ENCODE peak calls at places on chromosomes 4 and X, in seven cellular contexts. V is tibial nerve, B is body of pancreas, P is GM12878, O is breast epithelium, Q is spleen, W is suprapubic skin. J is an unnamed sample.

GRCh38 chrX:15988661-15989603 is 134.3 kb upstream of the AP1S2 start:
- DNase-seq in V (no peak), O (no peak), Q (no peak), P (no peak), B (no peak), W (no peak), J (no peak)

GRCh38 chr4:150297861-150298474 is 219.7 kb downstream of the DCLK2 start:
- DNase-seq in W (no peak), O (no peak), V (no peak), Q (no peak), P (peak; percentile 8), B (peak; percentile 55), J (no peak)

GRCh38 chrX:129360175-129360574 is 163.1 kb downstream of the SMARCA1 start:
- DNase-seq in P (peak; percentile 21), Q (no peak), V (no peak), B (peak; percentile 19), W (no peak), O (no peak), J (no peak)

GRCh38 chrX:109475174-109475891 is 6.6 kb downstream of the GUCY2F start:
- DNase-seq in Q (no peak), B (peak; percentile 50), P (no peak), W (no peak), O (peak; percentile 17), V (no peak), J (peak; percentile 31)

GRCh38 chrX:79369871-79370270 is 2.7 kb upstream of the ITM2A start:
- DNase-seq in B (no peak), W (no peak), V (no peak), O (no peak), P (no peak), Q (no peak), J (no peak)

GRCh38 chrX:149199734-149200133 is 305.4 kb downstream of the IDS start:
- DNase-seq in W (no peak), V (no peak), O (no peak), P (no peak), B (no peak), Q (no peak), J (no peak)

GRCh38 chrX:56729152-56729557 is at the start of gene NBDY:
- DNase-seq in Q (no peak), B (peak; percentile 18), W (no peak), O (peak; percentile 21), V (no peak), P (no peak), J (peak; percentile 37)

GRCh38 chr4:55330241-55330640 is 15.8 kb upstream of the SRD5A3 start:
- DNase-seq in W (no peak), P (no peak), Q (no peak), V (no peak), O (no peak), B (no peak), J (no peak)

GRCh38 chrX:68041110-68041509 is 392.2 kb downstream of the OPHN1 start:
- DNase-seq in Q (no peak), B (no peak), O (no peak), V (no peak), P (no peak), W (no peak), J (no peak)

GRCh38 chr4:12889054-12889453 is 595.1 kb downstream of the RAB28 start:
- DNase-seq in W (no peak), V (no peak), O (no peak), Q (no peak), B (no peak), P (no peak), J (no peak)

GRCh38 chr4:74499986-74500781 is 55.2 kb downstream of the AREG start:
- DNase-seq in Q (no peak), V (no peak), W (no peak), O (no peak), P (no peak), B (no peak), J (no peak)

GRCh38 chrX:9338986-9339385 is 125.9 kb upstream of the TBL1X start:
- DNase-seq in P (no peak), B (no peak), O (no peak), W (no peak), Q (no peak), V (no peak), J (no peak)

GRCh38 chrX:103688949-103689348 is 2.5 kb upstream of the MORF4L2 start:
- DNase-seq in Q (no peak), O (no peak), V (no peak), P (no peak), W (no peak), B (no peak), J (no peak)

GRCh38 chrX:112058255-112058654 is 24.3 kb downstream of the TRPC5 start:
- DNase-seq in Q (no peak), P (no peak), O (no peak), W (no peak), V (no peak), B (no peak), J (no peak)

DNA sequence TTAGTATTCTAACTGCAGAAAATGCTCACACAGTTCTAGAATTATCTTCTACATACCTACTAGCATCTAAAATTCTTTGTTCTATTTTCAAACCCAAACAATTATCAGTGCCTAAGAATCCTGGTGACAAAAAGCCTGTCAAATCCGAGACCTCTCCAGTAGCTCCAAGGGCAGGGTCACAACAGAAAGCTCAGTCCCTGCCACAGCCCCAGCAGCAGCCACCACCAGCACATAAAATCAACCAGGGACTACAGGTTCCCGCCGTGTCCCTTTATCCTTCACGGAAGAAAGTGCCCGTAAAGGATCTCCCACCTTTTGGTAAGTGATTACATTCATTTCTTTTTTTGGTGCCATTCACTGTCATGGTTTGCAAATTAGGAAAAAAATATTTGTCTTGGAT is 243.8 kb downstream of the RAPGEF2 start:
- DNase-seq in V (no peak), Q (no peak), O (no peak), W (no peak), P (no peak), B (no peak), J (no peak)
- H3K36me3 ChIP-seq in V (no peaks in the 10 kb centered on the region), Q (no peaks in the 10 kb centered on the region), O (peaks cover 5% of the 10 kb centered on the region), W (peaks cover 73% of the 10 kb centered on the region), P (no peaks in the 10 kb centered on the region), B (peaks cover 24% of the 10 kb centered on the region), J (peaks cover 100% of the 10 kb centered on the region)

DNA sequence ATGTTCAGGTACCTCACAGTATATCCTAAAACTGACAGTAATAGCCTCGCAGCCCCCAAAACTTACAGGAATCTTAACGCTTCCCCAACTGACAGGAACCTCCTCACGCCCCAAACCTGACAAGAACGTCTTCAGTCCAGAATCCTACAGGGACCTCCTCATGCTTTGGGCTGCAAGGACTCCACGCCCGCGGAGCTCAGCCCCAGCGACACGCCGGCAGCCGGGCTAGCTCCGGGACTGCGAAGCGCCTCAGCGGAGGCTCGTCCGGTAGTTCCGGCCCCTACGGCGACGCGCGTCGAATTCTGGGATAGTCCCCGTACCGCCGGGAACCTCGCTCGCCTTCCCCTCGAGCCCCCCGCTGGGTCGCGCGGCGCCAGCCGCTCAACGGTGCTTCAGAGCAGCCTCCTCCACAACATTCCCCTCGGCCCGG is 562 bp downstream of the PHF8 start:
- DNase-seq in O (no peak), Q (peak; percentile 91), W (no peak), P (no peak), V (no peak), B (peak; percentile 28), J (peak; percentile 47)
- TF ChIP-seq POLR2A in O (peak; percentile 9), Q (no peak), W (no peak), P (peak; percentile 74), V (no peak), B (no peak), J (no peak)

GRCh38 chrX:19794690-19795089 is 92.7 kb downstream of the SH3KBP1 start:
- DNase-seq in Q (no peak), V (no peak), P (no peak), O (no peak), W (no peak), B (no peak), J (no peak)
- H3K27ac ChIP-seq in Q (no peak overlapping the region), V (no peak overlapping the region), P (no peak overlapping the region), O (no peak overlapping the region), W (no peak overlapping the region), B (no peak overlapping the region), J (no peak overlapping the region)

GRCh38 chr4:183345261-183345660 is 23.0 kb upstream of the CLDN24 start:
- DNase-seq in O (no peak), B (no peak), P (no peak), W (no peak), V (no peak), Q (peak; percentile 38), J (no peak)

GRCh38 chr4:183349673-183350072 is 27.4 kb upstream of the CLDN24 start:
- DNase-seq in B (no peak), O (no peak), W (no peak), Q (no peak), P (no peak), V (no peak), J (no peak)

GRCh38 chr4:183348136-183348535 is 25.9 kb upstream of the CLDN24 start:
- DNase-seq in B (no peak), V (no peak), O (no peak), W (no peak), P (no peak), Q (peak; percentile 42), J (no peak)

GRCh38 chr4:183348706-183349659 is 26.8 kb upstream of the CLDN24 start:
- DNase-seq in W (no peak), V (no peak), O (no peak), P (no peak), Q (peak; percentile 31), B (peak; percentile 40), J (no peak)

DNA sequence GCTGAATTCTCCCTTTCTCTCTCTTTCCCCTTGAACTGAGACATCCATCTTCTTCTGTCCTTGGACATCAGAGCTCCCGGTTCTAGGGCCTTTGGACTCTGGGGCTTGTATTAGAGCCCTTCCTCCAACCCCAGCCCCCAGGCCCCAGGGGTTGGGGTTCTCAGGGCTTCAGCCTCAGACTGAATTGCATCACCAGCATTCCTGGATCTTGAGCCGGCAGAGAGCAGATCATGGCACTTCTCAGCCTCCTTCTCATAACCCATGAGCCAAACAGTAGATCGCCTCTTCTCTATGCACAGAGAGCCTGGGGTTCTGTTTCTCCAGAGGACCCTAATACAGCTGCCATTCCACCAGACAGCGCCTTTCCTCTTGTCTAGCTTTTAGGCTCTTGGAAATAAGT is 25.4 kb upstream of the CLDN24 start:
- DNase-seq in V (no peak), Q (peak; percentile 16), B (no peak), O (no peak), W (no peak), P (no peak), J (no peak)
- H3K36me3 ChIP-seq in V (no peaks in the 10 kb centered on the region), Q (no peaks in the 10 kb centered on the region), B (no peaks in the 10 kb centered on the region), O (no peaks in the 10 kb centered on the region), W (no peaks in the 10 kb centered on the region), P (no peaks in the 10 kb centered on the region), J (no peaks in the 10 kb centered on the region)

J was measured in heart left ventricle.